ENCODE peak calls at places on chromosomes 6 and 20, in seven cellular contexts. I is adrenal gland, B is psoas muscle, Z is RWPE2, Y is uterus, J is fibroblast of mammary gland, W is HepG2. N is an unnamed sample.

GRCh38 chr6:158039571-158040050 is 57.9 kb downstream of the SYNJ2 start:
- DNase-seq in I (peak; percentile 48), Z (no peak), Y (peak; percentile 34), J (peak; percentile 59), B (peak; percentile 79), W (peak; percentile 61), N (peak; percentile 97)

GRCh38 chr6:67475700-67476099 is 1159.4 kb upstream of the ADGRB3 start:
- DNase-seq in Y (no peak), W (no peak), I (no peak), B (no peak), Z (no peak), J (no peak), N (no peak)

GRCh38 chr20:50302463-50303041 is 111.9 kb downstream of the CEBPB start:
- DNase-seq in B (no peak), W (no peak), Z (no peak), J (peak; percentile 74), I (no peak), Y (no peak), N (peak; percentile 50)

GRCh38 chr6:25756382-25757354 is 2.1 kb downstream of the SLC17A4 start:
- DNase-seq in B (no peak), W (no peak), J (no peak), Y (no peak), Z (no peak), I (no peak), N (no peak)

GRCh38 chr20:17995967-17996819 is 27.4 kb downstream of the MGME1 start:
- DNase-seq in J (peak; percentile 86), B (no peak), W (peak; percentile 70), Z (no peak), I (peak; percentile 60), Y (peak; percentile 40), N (peak; percentile 72)

GRCh38 chr6:47286301-47286700 is 23.4 kb downstream of the TNFRSF21 start:
- DNase-seq in J (no peak), W (no peak), B (no peak), I (no peak), Z (no peak), Y (no peak), N (no peak)

GRCh38 chr6:142784344-142784743 is 160.6 kb downstream of the HIVEP2 start:
- DNase-seq in J (peak; percentile 16), W (no peak), Y (no peak), Z (no peak), B (no peak), I (no peak), N (no peak)

GRCh38 chr6:144586986-144587385 is 301.9 kb downstream of the UTRN start:
- DNase-seq in Y (no peak), J (no peak), W (no peak), B (no peak), Z (no peak), I (no peak), N (no peak)

GRCh38 chr6:140300331-140300730 is 925.9 kb upstream of the CITED2 start:
- DNase-seq in Z (no peak), W (no peak), J (no peak), B (no peak), Y (no peak), I (no peak), N (no peak)

GRCh38 chr6:35496036-35496850 is 636 bp downstream of the TEAD3 start:
- DNase-seq in I (no peak), W (peak; percentile 43), Y (peak; percentile 78), Z (peak; percentile 59), J (no peak), B (peak; percentile 72), N (peak; percentile 19)

GRCh38 chr6:35496851-35497570 is at the start of gene TEAD3:
- DNase-seq in J (peak; percentile 67), W (peak; percentile 69), B (peak; percentile 78), I (no peak), Y (peak; percentile 88), Z (peak; percentile 77), N (peak; percentile 47)

GRCh38 chr6:35493307-35493983 is 3.4 kb downstream of the TEAD3 start:
- DNase-seq in I (no peak), W (no peak), B (no peak), Y (no peak), J (no peak), Z (peak; percentile 52), N (no peak)

GRCh38 chr6:35494161-35494563 is 2.7 kb downstream of the TEAD3 start:
- DNase-seq in Y (peak; percentile 31), W (no peak), I (no peak), B (no peak), Z (no peak), J (no peak), N (no peak)

DNA sequence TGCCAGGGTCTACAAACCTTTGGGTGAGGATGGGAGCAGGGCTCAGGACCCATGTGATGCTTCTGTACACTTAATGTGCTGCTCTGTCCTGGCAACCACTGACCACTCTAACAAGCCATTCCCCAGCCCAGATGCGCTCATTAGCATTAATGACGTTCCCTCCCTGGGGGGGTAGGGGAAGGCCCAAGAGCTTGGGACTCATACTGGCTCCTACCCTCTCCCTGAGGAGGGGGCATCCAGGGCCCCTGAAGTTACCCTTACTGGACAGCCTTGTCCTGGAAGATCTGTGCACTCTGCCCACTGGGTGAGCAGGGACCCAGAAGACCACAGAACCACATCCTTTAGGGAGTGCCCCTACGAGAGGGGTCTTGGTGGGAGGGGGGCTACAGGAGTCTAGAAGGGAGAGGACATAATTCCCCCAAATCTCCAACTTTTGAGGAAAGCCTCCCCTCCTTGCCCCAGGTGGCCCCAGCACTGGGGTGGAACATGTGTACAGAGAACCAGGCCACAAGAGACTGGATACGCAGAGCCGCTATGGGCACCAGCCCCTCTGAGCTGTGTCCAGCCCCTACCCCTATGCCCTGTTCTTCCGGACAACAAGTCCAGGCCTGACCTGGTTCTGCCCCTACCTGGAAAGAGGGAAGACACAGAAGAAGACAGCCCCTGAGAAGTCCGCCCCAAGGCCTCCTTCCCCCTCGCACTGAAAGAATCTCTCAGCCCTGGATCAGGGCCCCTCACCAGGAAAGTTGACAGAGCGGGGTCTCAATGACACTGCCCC is 1.4 kb downstream of the TEAD3 start:
- DNase-seq in Y (peak; percentile 54), J (no peak), B (no peak), W (no peak), Z (no peak), I (no peak), N (no peak)
- H3K4me3 ChIP-seq in Y (peak overlapping the region; percentile 50), J (peak overlapping the region; percentile 68), B (peak overlapping the region; percentile 83), W (peak overlapping the region; percentile 94), Z (peak overlapping the region; percentile 88), I (no peak overlapping the region), N (peak overlapping the region; percentile 69)

DNA sequence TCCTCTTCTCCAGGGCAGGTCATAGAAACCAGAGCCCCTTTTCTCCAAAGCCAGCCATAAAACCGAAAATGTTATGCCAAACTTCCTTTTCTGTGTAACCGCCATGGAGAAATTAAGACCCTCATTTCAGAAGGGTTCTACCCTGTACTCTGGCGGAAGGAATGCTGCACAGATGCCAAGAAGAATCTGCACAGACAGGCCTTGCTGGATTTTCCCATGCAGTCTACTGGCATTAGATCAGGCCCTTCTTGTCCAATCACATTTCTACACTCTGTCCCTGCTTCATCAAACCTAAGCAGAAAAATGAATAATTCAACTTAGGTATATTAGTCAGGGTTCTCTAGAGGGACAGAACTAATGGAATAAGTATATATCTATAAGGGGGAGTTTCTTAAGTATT is 43.2 kb upstream of the MC3R start:
- DNase-seq in W (no peak), J (no peak), Z (no peak), B (no peak), I (no peak), Y (no peak), N (no peak)
- TF ChIP-seq CTCF in W (no peak), J (no peak), Z (no peak), B (no peak), I (no peak), Y (no peak), N (no peak)

DNA sequence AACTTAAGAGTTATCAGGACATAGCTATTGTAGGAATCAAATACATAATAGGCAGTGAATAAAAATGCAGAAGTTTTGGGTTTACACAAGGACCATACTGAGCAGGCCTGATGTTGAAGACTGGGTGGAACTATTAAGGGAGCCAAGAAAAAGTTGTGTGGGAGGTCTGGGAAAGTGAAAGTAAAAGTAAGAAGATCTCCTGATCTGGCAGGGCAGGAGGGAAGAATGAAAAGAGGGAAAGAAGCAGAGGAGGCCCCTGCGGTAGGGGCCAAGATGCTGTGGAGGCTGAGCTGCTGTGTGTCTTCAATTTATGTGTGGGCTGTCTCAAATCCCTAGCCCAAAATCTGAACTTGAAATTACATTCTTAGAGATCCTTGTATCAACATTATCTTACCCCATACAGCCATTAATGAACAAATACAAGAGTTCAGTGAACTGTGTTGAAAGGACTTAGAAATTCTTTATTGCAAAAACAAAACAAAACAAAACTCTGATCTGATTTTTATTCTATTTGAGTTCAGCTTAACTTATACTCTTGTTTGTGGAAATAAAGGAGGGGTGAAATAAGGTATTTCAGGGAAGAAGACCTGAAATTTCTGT is 1183.8 kb downstream of the HACE1 start:
- DNase-seq in I (no peak), J (peak; percentile 2), Y (no peak), W (no peak), B (no peak), Z (no peak), N (peak; percentile 49)
- H3K4me3 ChIP-seq in I (no peak overlapping the region), J (no peak overlapping the region), Y (no peak overlapping the region), W (no peak overlapping the region), B (no peak overlapping the region), Z (no peak overlapping the region), N (no peak overlapping the region)

GRCh38 chr6:100257661-100258395 is 206.9 kb downstream of the SIM1 start:
- DNase-seq in Z (no peak), B (no peak), J (peak; percentile 57), W (peak; percentile 9), I (no peak), Y (no peak), N (peak; percentile 86)
- TF ChIP-seq CTCF in Z (peak; percentile 64), B (no peak), J (peak; percentile 23), W (peak; percentile 20), I (no peak), Y (no peak), N (no peak)

DNA sequence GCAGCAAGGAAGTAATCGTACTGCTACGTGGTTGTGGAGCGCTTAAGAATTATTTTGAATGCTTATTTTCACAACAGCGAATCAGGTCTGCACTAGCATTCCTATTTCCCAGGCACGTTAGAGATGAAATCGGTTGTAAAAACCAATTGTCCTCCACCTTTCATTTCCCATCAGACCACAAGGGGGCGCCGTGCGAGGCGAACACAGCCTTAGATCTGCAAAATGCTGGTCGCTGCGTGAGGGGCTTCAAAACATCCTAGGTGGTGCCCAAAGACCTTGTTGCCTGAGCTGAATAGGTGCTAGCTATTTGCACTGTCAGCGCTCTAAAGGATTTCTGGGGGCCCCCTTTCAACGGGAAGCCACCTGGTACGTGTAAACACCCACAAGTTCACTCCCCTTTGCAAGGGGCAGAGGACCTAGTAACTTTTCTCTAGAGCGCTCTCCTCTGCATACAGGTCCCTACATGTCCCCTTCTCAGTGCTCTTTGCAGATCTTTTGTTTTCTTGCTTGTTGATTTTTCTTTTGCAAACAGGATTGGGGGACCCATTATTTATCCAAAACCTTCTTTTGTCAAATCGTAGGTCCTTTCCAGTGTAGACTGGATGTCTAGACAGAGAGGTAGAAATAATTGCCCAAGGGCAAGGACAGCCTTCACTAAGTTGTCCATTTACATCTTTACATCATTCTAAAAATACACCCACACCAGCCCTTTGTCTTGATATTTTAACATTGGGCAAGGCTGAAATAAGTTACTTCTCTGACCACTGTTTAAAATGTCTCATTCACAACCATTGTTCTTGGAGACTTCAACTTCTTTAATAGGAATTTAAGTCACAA is 59.7 kb downstream of the NEDD9 start:
- DNase-seq in Z (no peak), W (peak; percentile 66), J (peak; percentile 36), B (peak; percentile 76), I (peak; percentile 35), Y (peak; percentile 64), N (peak; percentile 53)
- H3K4me3 ChIP-seq in Z (no peak overlapping the region), W (no peak overlapping the region), J (no peak overlapping the region), B (no peak overlapping the region), I (no peak overlapping the region), Y (no peak overlapping the region), N (no peak overlapping the region)

N was measured in astrocyte of the spinal cord.